ENCODE peak calls at places on chromosomes 11 and 22, in nine cellular contexts. E, L, H, F, J, D, Y, N and A are unnamed samples.

GRCh38 chr22:49964493-49965290 is 4.1 kb downstream of the PIM3 start:
- DNase-seq in L (no peak), D (no peak), N (no peak), J (no peak), Y (no peak), H (no peak), F (no peak), E (no peak), A (no peak)

GRCh38 chr22:47047321-47048122 is 285.1 kb downstream of the TBC1D22A start:
- DNase-seq in J (no peak), H (no peak), D (no peak), Y (no peak), E (no peak), N (no peak), F (no peak), L (no peak), A (no peak)

GRCh38 chr11:20360650-20361049 is 2.9 kb upstream of the HTATIP2 start:
- DNase-seq in N (no peak), Y (peak; percentile 69), L (no peak), D (no peak), H (no peak), F (no peak), J (peak; percentile 16), E (peak; percentile 60), A (no peak)

GRCh38 chr11:17384002-17384511 is 4.4 kb downstream of the KCNJ11 start:
- DNase-seq in L (peak; percentile 84), N (peak; percentile 52), J (peak; percentile 67), F (peak; percentile 81), Y (peak; percentile 82), D (peak; percentile 50), E (peak; percentile 89), H (peak; percentile 59), A (peak; percentile 86)

GRCh38 chr22:38104084-38104483 is 6.4 kb downstream of the BAIAP2L2 start:
- DNase-seq in Y (no peak), L (peak; percentile 62), F (peak; percentile 27), J (no peak), D (no peak), H (peak; percentile 44), N (no peak), E (peak; percentile 33), A (no peak)

GRCh38 chr11:130773436-130773835 is 142.8 kb downstream of the SNX19 start:
- DNase-seq in L (no peak), D (no peak), H (no peak), J (no peak), F (no peak), N (no peak), E (no peak), Y (no peak), A (no peak)

GRCh38 chr22:31095637-31096249 is 11.6 kb downstream of the SELENOM start:
- DNase-seq in H (no peak), E (no peak), N (no peak), F (no peak), Y (no peak), L (no peak), D (no peak), J (no peak), A (no peak)

GRCh38 chr22:43478621-43479285 is 66.9 kb downstream of the MPPED1 start:
- DNase-seq in Y (no peak), F (no peak), L (no peak), J (no peak), H (no peak), E (no peak), N (no peak), D (no peak), A (no peak)

GRCh38 chr11:8792636-8793035 is 110.0 kb downstream of the RPL27A start:
- DNase-seq in J (no peak), Y (no peak), D (no peak), L (no peak), N (no peak), F (peak; percentile 42), E (no peak), H (no peak), A (no peak)

GRCh38 chr11:3969613-3970012 is 114.1 kb downstream of the STIM1 start:
- DNase-seq in J (no peak), L (no peak), D (no peak), H (no peak), N (no peak), F (no peak), E (no peak), Y (no peak), A (no peak)

GRCh38 chr11:3972431-3972830 is 117.0 kb downstream of the STIM1 start:
- DNase-seq in Y (no peak), L (no peak), J (no peak), D (no peak), H (no peak), N (no peak), E (no peak), F (no peak), A (no peak)

GRCh38 chr11:3970101-3970500 is 114.6 kb downstream of the STIM1 start:
- DNase-seq in F (no peak), J (no peak), E (no peak), D (no peak), H (no peak), N (no peak), Y (no peak), L (no peak), A (no peak)

GRCh38 chr11:3969200-3969599 is 113.7 kb downstream of the STIM1 start:
- DNase-seq in D (no peak), L (no peak), F (no peak), J (no peak), Y (no peak), N (no peak), H (no peak), E (no peak), A (no peak)

DNA sequence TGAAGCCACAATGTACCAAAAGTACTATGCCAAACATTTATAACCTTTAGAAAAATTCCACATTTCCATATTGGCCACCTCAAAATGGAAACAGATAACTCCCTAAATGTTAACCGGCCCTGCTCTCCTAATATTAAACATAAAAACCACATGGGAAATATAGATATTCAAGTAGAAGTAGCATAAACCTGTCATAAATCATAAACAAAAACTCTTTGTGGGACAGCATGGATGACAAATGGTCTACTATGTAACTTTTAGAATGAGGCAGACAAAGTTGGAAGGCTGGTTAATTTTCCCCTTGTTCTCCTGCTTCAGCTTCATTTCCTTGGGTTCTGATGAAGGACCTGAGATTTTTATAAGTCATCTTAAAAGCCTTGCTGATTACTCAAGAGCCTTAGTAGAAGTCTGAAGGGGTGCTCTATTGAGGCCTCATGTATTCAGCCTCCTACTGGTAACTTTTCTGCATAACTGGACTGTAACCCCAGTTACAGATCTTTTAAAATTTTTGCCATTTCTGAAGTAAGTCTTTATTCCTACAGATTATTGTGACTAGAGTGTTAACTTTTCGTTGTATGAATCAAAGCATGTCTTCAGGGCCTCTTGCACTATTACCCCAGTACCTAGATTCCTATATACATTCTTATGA is 116.4 kb downstream of the STIM1 start:
- DNase-seq in D (no peak), L (no peak), F (no peak), Y (no peak), H (no peak), J (no peak), N (no peak), E (peak; percentile 41), A (no peak)
- TF ChIP-seq CTCF in D (no peak), L (no peak), F (no peak), Y (no peak), H (no peak), J (peak; percentile 36), N (no peak), E (no peak), A (no peak)

GRCh38 chr11:6263664-6264063 is 4.0 kb downstream of the CCKBR start:
- DNase-seq in J (no peak), Y (no peak), L (no peak), F (no peak), N (no peak), E (no peak), D (no peak), H (no peak), A (no peak)
- TF ChIP-seq CTCF in J (no peak), Y (no peak), L (no peak), F (no peak), N (no peak), E (no peak), D (no peak), H (no peak), A (no peak)

GRCh38 chr22:40194656-40195055 is 16.9 kb downstream of the TNRC6B start:
- DNase-seq in E (no peak), L (no peak), Y (no peak), H (no peak), J (no peak), D (no peak), F (no peak), N (no peak), A (no peak)

GRCh38 chr22:40196628-40197027 is 18.9 kb downstream of the TNRC6B start:
- DNase-seq in N (peak; percentile 85), L (no peak), F (peak; percentile 69), H (peak; percentile 6), D (peak; percentile 76), J (peak; percentile 97), Y (no peak), E (peak; percentile 89), A (no peak)

GRCh38 chr22:40189979-40190378 is 12.3 kb downstream of the TNRC6B start:
- DNase-seq in Y (no peak), F (no peak), N (no peak), H (no peak), J (peak; percentile 71), D (no peak), L (no peak), E (no peak), A (no peak)

GRCh38 chr22:40190501-40190900 is 12.8 kb downstream of the TNRC6B start:
- DNase-seq in D (no peak), L (no peak), J (no peak), E (no peak), Y (no peak), H (no peak), N (no peak), F (no peak), A (no peak)

DNA sequence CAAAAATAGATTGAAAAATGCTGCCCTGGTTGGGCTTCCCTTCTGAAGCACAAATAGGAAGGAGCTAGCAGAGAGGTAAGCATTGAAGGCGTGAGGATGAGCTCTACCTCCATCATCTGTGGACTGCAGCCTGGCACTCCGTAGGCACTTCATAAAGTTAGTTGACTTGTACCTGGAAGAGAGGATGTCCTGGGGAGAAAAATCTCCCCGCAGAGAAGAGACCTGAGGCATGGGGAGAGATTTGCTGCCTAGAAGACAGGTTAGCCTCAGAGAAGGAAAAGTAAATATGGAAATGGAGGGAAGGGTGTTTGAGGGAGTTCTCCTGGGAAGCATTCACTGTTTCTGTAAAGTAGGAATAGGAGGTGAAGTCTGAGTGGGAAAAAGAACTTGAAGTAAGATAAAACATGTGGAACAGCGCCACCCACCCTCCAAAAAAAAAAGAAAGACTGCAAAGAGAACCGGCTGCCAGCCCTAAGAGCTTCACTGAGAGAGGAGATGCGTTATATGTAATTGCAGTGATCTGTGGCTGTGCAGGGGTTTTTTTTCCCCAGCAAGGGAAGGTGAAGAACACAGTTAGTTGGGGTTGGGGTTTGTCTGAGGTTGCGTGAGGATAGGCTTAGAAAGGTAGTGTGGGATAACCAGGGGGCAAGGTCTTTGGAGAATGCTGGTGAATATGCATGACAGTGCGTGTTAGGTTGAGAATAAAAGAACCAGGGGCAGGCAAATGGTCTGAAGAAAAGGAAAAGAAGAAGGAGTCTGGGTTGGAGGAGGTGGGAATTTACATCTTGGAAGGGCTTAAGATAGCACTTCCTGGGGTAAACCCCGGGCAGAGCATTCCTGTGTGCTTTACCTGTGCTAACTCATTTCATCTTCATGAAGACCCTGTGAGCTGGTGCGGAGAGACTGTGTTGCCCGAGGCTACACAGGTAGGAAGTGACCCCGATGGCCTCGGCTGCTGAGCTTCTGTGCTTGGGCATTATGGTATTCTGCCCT is 16.0 kb downstream of the TNRC6B start:
- DNase-seq in Y (no peak), J (peak; percentile 39), N (no peak), L (peak; percentile 36), E (peak; percentile 69), F (peak; percentile 15), H (peak; percentile 5), D (no peak), A (no peak)
- TF ChIP-seq CTCF in Y (no peak), J (peak; percentile 26), N (peak; percentile 41), L (no peak), E (peak; percentile 52), F (peak; percentile 24), H (peak; percentile 25), D (no peak), A (no peak)

GRCh38 chr11:58923300-58923788 is 15.9 kb upstream of the GLYATL1 start:
- DNase-seq in Y (no peak), D (no peak), N (no peak), L (peak; percentile 43), E (peak; percentile 27), H (no peak), J (peak; percentile 49), F (peak; percentile 84), A (no peak)
- TF ChIP-seq CTCF in Y (no peak), D (no peak), N (peak; percentile 36), L (no peak), E (peak; percentile 42), H (peak; percentile 43), J (peak; percentile 38), F (no peak), A (no peak)